ENCODE peak calls at places on chromosomes 11 and 22, in nine cellular contexts. C, I, W, F, N, Q, P, S and R are unnamed samples.

GRCh38 chr22:48783821-48784266 is 1043.8 kb downstream of the BRD1 start:
- DNase-seq in N (no peak), I (no peak), C (no peak), F (no peak), Q (no peak), S (no peak), W (no peak), P (no peak), R (no peak)

GRCh38 chr11:45580399-45580798 is 85.0 kb downstream of the CHST1 start:
- DNase-seq in P (peak; percentile 61), W (peak; percentile 4), C (peak; percentile 79), Q (peak; percentile 34), S (peak; percentile 37), F (no peak), I (peak; percentile 50), N (no peak), R (peak; percentile 49)

GRCh38 chr22:38741166-38741565 is 14.6 kb downstream of the SUN2 start:
- DNase-seq in Q (no peak), N (no peak), I (no peak), C (no peak), P (no peak), F (no peak), S (no peak), W (no peak), R (no peak)

GRCh38 chr22:41446057-41446501 is 522 bp downstream of the TOB2 start:
- DNase-seq in I (peak; percentile 13), Q (no peak), W (no peak), S (peak; percentile 77), N (peak; percentile 46), P (no peak), C (no peak), F (no peak), R (peak; percentile 26)

GRCh38 chr11:29527391-29527936 is 489.4 kb downstream of the KCNA4 start:
- DNase-seq in N (no peak), C (no peak), S (no peak), I (peak; percentile 95), Q (peak; percentile 74), W (no peak), F (peak; percentile 21), P (peak; percentile 49), R (peak; percentile 93)

GRCh38 chr11:96061730-96062524 is 138.0 kb upstream of the MTMR2 start:
- DNase-seq in N (no peak), W (peak; percentile 54), S (no peak), F (no peak), P (no peak), Q (peak; percentile 51), C (no peak), I (peak; percentile 52), R (no peak)

GRCh38 chr11:124961972-124962609 is 8.1 kb downstream of the CCDC15 start:
- DNase-seq in W (peak; percentile 75), F (peak; percentile 33), N (no peak), S (no peak), I (peak; percentile 90), Q (peak; percentile 85), P (peak; percentile 76), C (no peak), R (peak; percentile 85)

GRCh38 chr11:595400-595799 is 19.1 kb downstream of the PHRF1 start:
- DNase-seq in Q (no peak), W (no peak), F (no peak), S (no peak), I (no peak), N (no peak), P (no peak), C (no peak), R (no peak)

GRCh38 chr11:120304526-120304925 is 20.6 kb upstream of the TLCD5 start:
- DNase-seq in F (no peak), P (peak; percentile 82), Q (peak; percentile 21), C (no peak), N (no peak), S (no peak), I (peak; percentile 55), W (no peak), R (peak; percentile 42)

GRCh38 chr22:41001722-41002122 is 50.5 kb downstream of the RBX1 start:
- DNase-seq in F (no peak), W (no peak), N (no peak), C (no peak), P (peak; percentile 69), I (peak; percentile 49), S (no peak), Q (peak; percentile 44), R (peak; percentile 61)

GRCh38 chr11:24760681-24761080 is 263.8 kb downstream of the LUZP2 start:
- DNase-seq in W (no peak), F (no peak), C (no peak), S (no peak), I (peak; percentile 58), N (no peak), P (no peak), Q (peak; percentile 30), R (no peak)

GRCh38 chr11:57324154-57324885 is 432 bp downstream of the TNKS1BP1 start:
- DNase-seq in I (peak; percentile 40), W (no peak), Q (peak; percentile 48), P (peak; percentile 41), N (peak; percentile 68), F (no peak), S (peak; percentile 80), C (peak; percentile 74), R (peak; percentile 36)

GRCh38 chr11:47413908-47414684 is 5.7 kb downstream of the SLC39A13 start:
- DNase-seq in C (no peak), W (no peak), N (no peak), F (no peak), P (no peak), I (peak; percentile 78), Q (peak; percentile 89), S (peak; percentile 72), R (peak; percentile 54)

GRCh38 chr11:34266090-34266912 is 91.5 kb downstream of the ABTB2 start:
- DNase-seq in S (no peak), W (peak; percentile 96), C (peak; percentile 19), P (no peak), N (no peak), F (peak; percentile 67), I (peak; percentile 90), Q (peak; percentile 95), R (peak; percentile 69)

DNA sequence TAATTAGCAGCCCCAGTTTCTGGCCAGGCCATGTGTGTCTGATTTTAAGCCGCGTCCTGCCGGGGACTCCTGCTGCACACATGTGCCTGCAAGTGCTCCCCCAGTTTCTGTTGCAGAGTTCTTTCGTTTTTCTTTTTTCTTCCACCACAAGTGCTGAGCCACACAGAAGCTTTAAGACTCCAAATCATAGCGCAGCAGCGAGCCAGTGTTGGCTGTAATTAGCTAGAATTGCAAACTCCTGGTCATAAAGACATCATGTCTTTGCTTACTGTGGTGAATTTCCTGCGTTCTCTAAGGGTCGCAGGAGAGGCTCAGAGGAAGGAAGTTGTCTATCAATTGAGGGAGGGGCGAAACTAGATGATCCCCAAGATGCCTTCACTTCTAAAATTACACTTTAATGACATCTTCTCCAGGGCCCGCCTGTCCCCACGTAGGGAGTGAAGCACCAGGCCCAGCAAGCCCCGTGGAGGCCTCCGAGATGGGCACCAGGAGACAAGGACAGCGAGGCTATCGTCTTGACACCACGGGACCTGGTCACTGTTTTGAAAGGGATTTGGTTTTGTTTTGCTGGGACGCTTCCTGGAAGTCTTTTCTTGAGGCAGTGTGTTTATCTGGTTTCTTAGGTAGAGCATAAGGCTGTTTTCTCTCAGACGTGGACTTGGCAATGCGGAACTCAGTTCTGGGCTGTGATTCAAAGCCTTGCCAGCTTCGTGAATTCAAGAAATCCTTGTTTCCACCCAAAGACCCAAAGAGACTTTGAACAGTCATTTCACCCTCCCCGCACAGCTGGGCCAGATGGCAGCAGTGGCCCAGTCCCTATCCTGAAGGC is 71.8 kb downstream of the UBASH3B start:
- DNase-seq in F (no peak), W (no peak), S (no peak), Q (no peak), P (no peak), I (no peak), N (no peak), C (no peak), R (no peak)
- TF ChIP-seq CTCF in F (no peak), W (no peak), S (no peak), Q (no peak), P (no peak), I (no peak), N (no peak), C (no peak), R (no peak)

GRCh38 chr11:27095050-27095449 is 54.4 kb downstream of the BBOX1 start:
- DNase-seq in F (no peak), I (no peak), Q (no peak), P (no peak), S (no peak), W (no peak), N (no peak), C (no peak), R (no peak)
- TF ChIP-seq CTCF in F (no peak), I (no peak), Q (no peak), P (no peak), S (no peak), W (no peak), N (no peak), C (no peak), R (no peak)

GRCh38 chr11:76291576-76292526 is 85.5 kb upstream of the WNT11 start:
- DNase-seq in W (no peak), C (peak; percentile 73), N (no peak), P (no peak), Q (no peak), F (no peak), S (no peak), I (no peak), R (no peak)
- TF ChIP-seq CTCF in W (no peak), C (no peak), N (no peak), P (no peak), Q (no peak), F (no peak), S (no peak), I (no peak), R (no peak)

GRCh38 chr11:70522613-70523311 is 124.4 kb downstream of the CTTN start:
- DNase-seq in Q (no peak), N (no peak), S (peak; percentile 71), C (no peak), W (no peak), F (no peak), P (no peak), I (no peak), R (no peak)
- TF ChIP-seq CTCF in Q (no peak), N (no peak), S (no peak), C (no peak), W (no peak), F (no peak), P (no peak), I (no peak), R (no peak)

GRCh38 chr11:64271339-64272132 is 12.9 kb downstream of the BAD start:
- DNase-seq in P (peak; percentile 48), W (peak; percentile 71), S (peak; percentile 93), F (peak; percentile 82), I (peak; percentile 93), N (peak; percentile 91), C (peak; percentile 88), Q (peak; percentile 92), R (peak; percentile 89)
- TF ChIP-seq CTCF in P (no peak), W (peak; percentile 3), S (peak; percentile 26), F (no peak), I (no peak), N (peak; percentile 13), C (no peak), Q (peak; percentile 11), R (no peak)